ENCODE peak calls at places on chromosomes 11 and 22, in seven cellular contexts. D, K, M, P, A, Z and L are unnamed samples.

GRCh38 chr22:49623176-49623575 is 204.5 kb downstream of the BRD1 start:
- DNase-seq in P (no peak), M (no peak), A (no peak), Z (no peak), K (no peak), D (no peak), L (no peak)

GRCh38 chr11:12455938-12456337 is 78.6 kb downstream of the PARVA start:
- DNase-seq in Z (no peak), M (no peak), P (peak), D (no peak), K (no peak), A (peak), L (no peak)

GRCh38 chr11:109424893-109425292 is 2.9 kb downstream of the C11orf87 start:
- DNase-seq in A (peak), K (no peak), P (no peak), M (no peak), Z (peak), D (peak), L (no peak)

GRCh38 chr11:13486926-13487660 is 8.7 kb downstream of the PTH start:
- DNase-seq in D (peak), A (no peak), M (peak), P (peak), Z (no peak), K (peak), L (no peak)

GRCh38 chr11:36345535-36346141 is 49.5 kb downstream of the PRR5L start:
- DNase-seq in A (no peak), P (no peak), Z (no peak), M (no peak), D (no peak), K (no peak), L (no peak)

GRCh38 chr11:121358775-121359174 is 66.2 kb downstream of the SC5D start:
- DNase-seq in Z (no peak), M (no peak), P (no peak), K (no peak), A (no peak), D (no peak), L (no peak)

GRCh38 chr22:29784451-29785361 is 17.5 kb downstream of the UQCR10 start:
- DNase-seq in M (no peak), D (no peak), K (no peak), A (no peak), P (peak), Z (no peak), L (peak)

GRCh38 chr11:35064114-35064800 is 74.7 kb upstream of the CD44 start:
- DNase-seq in M (no peak), P (peak), Z (no peak), A (peak), D (no peak), K (no peak), L (no peak)

GRCh38 chr11:77147668-77148321 is 19.7 kb downstream of the MYO7A start:
- DNase-seq in Z (peak), M (no peak), D (no peak), A (peak), K (no peak), P (peak), L (no peak)

GRCh38 chr11:47607380-47607779 is 13.2 kb upstream of the C1QTNF4 start:
- DNase-seq in K (no peak), D (no peak), M (no peak), A (peak), Z (no peak), P (peak), L (no peak)

GRCh38 chr22:39144101-39144815 is 8.2 kb downstream of the CBX7 start:
- DNase-seq in K (no peak), M (peak), A (peak), D (no peak), P (peak), Z (no peak), L (peak)

GRCh38 chr22:19806213-19807160 is 45.9 kb downstream of the TBX1 start:
- DNase-seq in P (no peak), D (no peak), M (no peak), Z (peak), K (no peak), A (peak), L (peak)

GRCh38 chr11:117479372-117479771 is 151.7 kb downstream of the CEP164 start:
- DNase-seq in M (no peak), K (no peak), P (no peak), D (no peak), A (no peak), Z (no peak), L (no peak)

GRCh38 chr22:31241936-31242335 is 29.8 kb downstream of the LIMK2 start:
- DNase-seq in A (peak), P (peak), K (no peak), M (no peak), D (no peak), Z (no peak), L (no peak)

GRCh38 chr22:19287889-19288288 is 3.6 kb downstream of the CLTCL1 start:
- DNase-seq in A (peak), P (peak), D (no peak), M (no peak), K (no peak), Z (no peak), L (no peak)

GRCh38 chr11:78449866-78450265 is 32.2 kb upstream of the GAB2 start:
- DNase-seq in D (no peak), A (peak), Z (no peak), K (no peak), P (peak), M (no peak), L (no peak)

GRCh38 chr11:134466909-134467567 is 55.0 kb upstream of the B3GAT1 start:
- DNase-seq in M (no peak), A (no peak), D (no peak), Z (no peak), P (no peak), K (no peak), L (no peak)

GRCh38 chr11:93585758-93586157 is 42.6 kb upstream of the SMCO4 start:
- DNase-seq in A (peak), K (no peak), M (no peak), P (peak), Z (no peak), D (no peak), L (no peak)